ENCODE peak calls at places on chromosome 16, in six cellular contexts. One of them, this sample, is unnamed.

GRCh38 chr16:67561824-67562525 is 351 bp upstream of the CTCF start:
- DNase-seq in GM23338: peak
- DNase-seq in nephron progenitor cell: peak
- DNase-seq in neural crest cell: peak
- DNase-seq in endothelial cell: peak
- DNase-seq in cardiac fibroblast: peak
- DNase-seq in this sample: peak

GRCh38 chr16:81625544-81626152 is 153.4 kb upstream of the PLCG2 start:
- DNase-seq in endothelial cell: no peak
- DNase-seq in neural crest cell: no peak
- DNase-seq in cardiac fibroblast: peak
- DNase-seq in nephron progenitor cell: no peak
- DNase-seq in GM23338: no peak
- DNase-seq in this sample: no peak

GRCh38 chr16:69741951-69742904 is 12.5 kb downstream of the NOB1 start:
- DNase-seq in GM23338: no peak
- DNase-seq in nephron progenitor cell: no peak
- DNase-seq in neural crest cell: no peak
- DNase-seq in endothelial cell: no peak
- DNase-seq in cardiac fibroblast: peak
- DNase-seq in this sample: no peak

GRCh38 chr16:28289106-28289505 is 3.2 kb upstream of the SBK1 start:
- DNase-seq in neural crest cell: no peak
- DNase-seq in cardiac fibroblast: no peak
- DNase-seq in GM23338: no peak
- DNase-seq in endothelial cell: no peak
- DNase-seq in nephron progenitor cell: no peak
- DNase-seq in this sample: no peak

GRCh38 chr16:15757630-15758251 is 99.1 kb downstream of the MYH11 start:
- DNase-seq in nephron progenitor cell: no peak
- DNase-seq in GM23338: peak
- DNase-seq in endothelial cell: no peak
- DNase-seq in neural crest cell: no peak
- DNase-seq in cardiac fibroblast: no peak
- DNase-seq in this sample: peak

GRCh38 chr16:69861276-69862030 is 89.7 kb upstream of the CLEC18A start:
- DNase-seq in GM23338: no peak
- DNase-seq in nephron progenitor cell: no peak
- DNase-seq in neural crest cell: no peak
- DNase-seq in endothelial cell: no peak
- DNase-seq in cardiac fibroblast: peak
- DNase-seq in this sample: no peak

GRCh38 chr16:66984902-66985311 is 3.5 kb upstream of the CES4A start:
- DNase-seq in nephron progenitor cell: no peak
- DNase-seq in endothelial cell: no peak
- DNase-seq in neural crest cell: no peak
- DNase-seq in GM23338: no peak
- DNase-seq in cardiac fibroblast: no peak
- DNase-seq in this sample: no peak

GRCh38 chr16:68732068-68732680 is 4.9 kb upstream of the CDH1 start:
- DNase-seq in endothelial cell: no peak
- DNase-seq in neural crest cell: no peak
- DNase-seq in nephron progenitor cell: no peak
- DNase-seq in cardiac fibroblast: no peak
- DNase-seq in GM23338: peak
- DNase-seq in this sample: peak

GRCh38 chr16:67865318-67865717 is 7.5 kb upstream of the EDC4 start:
- DNase-seq in GM23338: peak
- DNase-seq in endothelial cell: peak
- DNase-seq in neural crest cell: no peak
- DNase-seq in cardiac fibroblast: peak
- DNase-seq in nephron progenitor cell: no peak
- DNase-seq in this sample: peak

GRCh38 chr16:72191551-72191950 is 19.6 kb upstream of the PMFBP1 start:
- DNase-seq in GM23338: no peak
- DNase-seq in endothelial cell: no peak
- DNase-seq in cardiac fibroblast: peak
- DNase-seq in neural crest cell: no peak
- DNase-seq in nephron progenitor cell: no peak
- DNase-seq in this sample: no peak

DNA sequence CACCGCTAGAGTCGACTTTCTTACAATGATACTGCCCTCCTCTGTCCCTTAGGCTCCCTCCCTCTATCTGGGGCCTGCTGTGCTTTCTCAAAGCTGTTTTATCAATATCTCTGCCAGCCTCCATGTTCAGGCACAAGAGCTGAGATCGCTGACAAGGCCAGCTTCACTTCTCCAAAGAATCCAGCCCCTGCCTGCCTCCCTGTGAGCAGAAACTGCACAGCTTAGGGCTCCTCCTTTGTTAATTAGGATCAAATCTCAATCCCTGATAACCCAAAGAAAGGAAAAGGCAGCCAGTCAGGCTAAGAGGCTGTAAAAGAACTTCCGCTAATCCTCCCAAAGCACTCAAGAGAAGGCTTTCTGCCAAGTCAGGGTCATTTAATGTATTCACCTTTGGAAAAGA is 616.0 kb upstream of the CDH11 start:
- DNase-seq in endothelial cell: no peak
- DNase-seq in neural crest cell: no peak
- DNase-seq in GM23338: no peak
- DNase-seq in cardiac fibroblast: no peak
- DNase-seq in nephron progenitor cell: no peak
- DNase-seq in this sample: no peak
- TF ChIP-seq CTCF in endothelial cell: no peak
- TF ChIP-seq CTCF in neural crest cell: no peak
- TF ChIP-seq CTCF in GM23338: no peak
- TF ChIP-seq CTCF in cardiac fibroblast: no peak
- TF ChIP-seq CTCF in nephron progenitor cell: no peak
- TF ChIP-seq CTCF in this sample: no peak

DNA sequence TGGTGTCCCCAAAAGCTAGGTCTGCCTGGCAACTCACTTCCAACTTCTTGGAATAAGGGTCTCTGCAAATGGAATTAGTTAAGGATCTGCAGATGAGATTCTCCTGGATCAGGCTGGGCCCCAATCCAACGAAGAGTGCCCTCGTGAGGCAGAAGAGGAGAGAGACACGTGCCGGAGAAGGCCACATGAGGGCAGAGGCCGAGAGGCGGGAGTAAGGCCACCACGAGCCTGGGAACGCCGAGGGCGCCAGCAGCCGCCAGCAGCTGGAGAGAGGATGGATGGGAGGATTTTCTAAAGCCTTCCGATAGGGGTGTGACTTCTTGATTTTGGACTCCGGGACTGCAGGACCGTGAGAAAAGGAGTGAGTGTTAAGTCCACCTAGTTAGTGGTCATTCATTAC is 76.3 kb downstream of the JPH3 start:
- DNase-seq in nephron progenitor cell: no peak
- DNase-seq in endothelial cell: no peak
- DNase-seq in GM23338: no peak
- DNase-seq in neural crest cell: no peak
- DNase-seq in cardiac fibroblast: no peak
- DNase-seq in this sample: peak
- TF ChIP-seq CTCF in nephron progenitor cell: no peak
- TF ChIP-seq CTCF in endothelial cell: no peak
- TF ChIP-seq CTCF in GM23338: no peak
- TF ChIP-seq CTCF in neural crest cell: no peak
- TF ChIP-seq CTCF in cardiac fibroblast: no peak
- TF ChIP-seq CTCF in this sample: no peak

DNA sequence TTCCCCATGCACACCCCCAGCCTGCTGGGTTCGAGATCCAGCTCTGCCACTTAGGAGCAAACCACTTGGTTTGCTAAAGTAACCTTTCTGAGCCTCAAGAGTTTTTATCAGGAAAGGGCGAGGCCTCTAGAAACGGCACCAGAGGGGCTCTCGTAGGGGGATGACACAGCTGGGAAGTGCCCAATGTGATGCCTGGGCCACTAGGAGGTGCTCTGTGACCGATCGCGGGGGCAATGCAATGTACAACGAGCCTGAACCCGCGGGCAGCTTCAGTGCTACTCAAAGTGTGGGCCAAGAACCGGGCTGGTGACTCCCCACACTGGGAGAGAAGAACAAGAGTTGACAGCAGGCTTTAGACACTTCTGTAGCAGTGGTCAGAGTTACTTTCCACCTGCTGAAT is 9.4 kb downstream of the C16orf89 start:
- DNase-seq in neural crest cell: peak
- DNase-seq in endothelial cell: peak
- DNase-seq in GM23338: peak
- DNase-seq in cardiac fibroblast: peak
- DNase-seq in nephron progenitor cell: peak
- DNase-seq in this sample: peak
- TF ChIP-seq CTCF in neural crest cell: peak
- TF ChIP-seq CTCF in endothelial cell: peak
- TF ChIP-seq CTCF in GM23338: peak
- TF ChIP-seq CTCF in cardiac fibroblast: peak
- TF ChIP-seq CTCF in nephron progenitor cell: peak
- TF ChIP-seq CTCF in this sample: peak

DNA sequence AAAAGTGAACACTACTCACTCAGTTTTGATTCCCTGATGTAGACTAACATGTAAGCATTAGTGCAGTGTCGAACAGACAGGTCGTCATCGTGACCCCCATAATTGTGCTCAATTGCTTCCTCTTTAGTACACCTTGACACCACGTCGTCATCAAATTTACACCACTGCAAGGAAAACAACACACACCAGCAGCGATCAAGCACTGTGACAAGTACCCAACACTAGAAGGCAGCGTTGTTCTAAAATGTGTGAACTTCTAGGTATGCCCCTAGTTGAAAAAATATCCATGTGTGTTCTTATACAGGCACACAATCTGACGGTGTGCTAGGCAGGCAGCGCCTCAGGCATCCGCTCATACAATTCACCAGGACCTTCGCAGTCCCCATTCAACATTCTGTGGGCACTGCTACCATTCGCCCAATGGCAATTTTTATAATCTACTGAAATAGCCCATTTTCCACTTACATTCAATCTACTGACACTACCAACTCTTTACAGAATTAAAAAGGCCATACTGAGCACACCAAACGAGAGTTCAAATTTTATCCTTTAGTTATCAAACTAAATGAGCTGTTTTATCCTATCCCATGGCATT is 23.1 kb downstream of the LITAFD start:
- DNase-seq in nephron progenitor cell: no peak
- DNase-seq in endothelial cell: no peak
- DNase-seq in neural crest cell: no peak
- DNase-seq in cardiac fibroblast: peak
- DNase-seq in GM23338: peak
- DNase-seq in this sample: no peak
- TF ChIP-seq CTCF in nephron progenitor cell: no peak
- TF ChIP-seq CTCF in endothelial cell: no peak
- TF ChIP-seq CTCF in neural crest cell: peak
- TF ChIP-seq CTCF in cardiac fibroblast: peak
- TF ChIP-seq CTCF in GM23338: peak
- TF ChIP-seq CTCF in this sample: no peak

DNA sequence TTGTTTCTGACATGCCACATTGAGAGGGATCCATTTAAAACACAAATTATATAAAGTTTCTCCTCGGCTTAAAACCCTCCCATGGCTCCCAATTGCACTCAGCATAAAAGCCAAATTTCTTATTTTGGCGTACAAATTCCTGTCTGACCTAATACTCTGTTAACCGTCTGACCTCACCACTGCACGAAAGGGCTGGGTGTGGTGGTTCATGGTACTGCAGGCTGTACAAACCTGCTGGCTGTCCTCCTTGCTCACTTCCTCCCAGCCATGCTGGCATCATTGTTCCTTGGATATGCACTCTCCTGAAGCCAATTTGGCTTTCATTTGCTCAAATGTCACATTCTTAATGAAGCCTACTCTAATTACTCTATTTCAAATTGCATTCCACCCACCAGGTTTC is 301.6 kb upstream of the C16orf82 start:
- DNase-seq in endothelial cell: peak
- DNase-seq in nephron progenitor cell: peak
- DNase-seq in neural crest cell: peak
- DNase-seq in GM23338: peak
- DNase-seq in cardiac fibroblast: no peak
- DNase-seq in this sample: peak
- TF ChIP-seq CTCF in endothelial cell: peak
- TF ChIP-seq CTCF in nephron progenitor cell: peak
- TF ChIP-seq CTCF in neural crest cell: peak
- TF ChIP-seq CTCF in GM23338: peak
- TF ChIP-seq CTCF in cardiac fibroblast: peak
- TF ChIP-seq CTCF in this sample: no peak

DNA sequence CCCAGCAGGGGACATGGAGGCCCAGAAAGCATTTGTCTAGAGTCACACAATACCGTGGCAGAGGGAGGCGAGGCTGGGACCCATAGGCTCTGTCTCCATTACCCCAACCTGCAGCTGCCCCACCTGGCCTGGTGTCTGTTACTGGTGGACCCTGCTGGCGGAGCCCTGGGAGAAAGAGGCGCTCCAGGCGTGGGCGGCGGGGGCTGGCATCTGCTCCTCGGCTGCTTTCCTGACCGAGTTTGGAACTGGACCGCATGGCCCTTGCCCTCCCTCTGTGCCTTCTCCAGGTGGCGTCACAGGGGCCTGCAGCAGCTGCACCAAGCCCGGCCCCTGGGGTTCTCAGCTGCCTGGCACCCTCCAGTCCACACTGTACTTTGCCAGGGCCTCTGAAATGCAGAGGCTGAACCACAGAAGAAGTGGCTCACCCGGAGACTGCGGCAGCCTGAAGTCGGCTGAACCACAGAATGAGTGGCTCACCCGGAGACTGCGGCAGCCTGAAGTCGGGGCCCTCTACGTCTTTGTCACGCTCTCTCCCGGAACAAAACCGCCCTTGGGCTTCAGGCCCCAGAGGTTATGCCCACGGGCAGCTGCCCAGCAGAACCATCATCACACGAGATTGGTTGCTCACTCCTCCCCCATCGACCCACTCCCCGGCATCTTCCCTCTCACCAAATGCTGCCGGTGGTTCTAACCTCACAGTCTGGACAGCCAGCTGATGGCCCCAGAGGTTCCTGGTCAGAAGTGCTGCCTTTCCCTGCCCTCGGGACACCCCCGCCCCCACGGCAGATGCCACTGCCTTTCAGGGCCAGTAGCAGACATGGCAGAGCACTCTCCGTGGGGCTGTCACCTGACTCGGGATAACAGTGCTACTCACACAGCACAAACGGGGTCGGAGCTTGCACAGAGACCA is 20.2 kb downstream of the CBFA2T3 start:
- DNase-seq in cardiac fibroblast: no peak
- DNase-seq in endothelial cell: no peak
- DNase-seq in GM23338: no peak
- DNase-seq in neural crest cell: no peak
- DNase-seq in nephron progenitor cell: no peak
- DNase-seq in this sample: no peak
- TF ChIP-seq CTCF in cardiac fibroblast: no peak
- TF ChIP-seq CTCF in endothelial cell: no peak
- TF ChIP-seq CTCF in GM23338: no peak
- TF ChIP-seq CTCF in neural crest cell: no peak
- TF ChIP-seq CTCF in nephron progenitor cell: no peak
- TF ChIP-seq CTCF in this sample: no peak